ENCODE peak calls at places on chromosomes 4 and X, in nine cellular contexts. V, I, C, U, O, A, M, E and N are unnamed samples.

GRCh38 chr4:109701566-109702399 is 1.5 kb downstream of the CASP6 start:
- DNase-seq in C (no peak), I (no peak), M (no peak), V (no peak), E (no peak), A (no peak), U (no peak), O (no peak), N (no peak)

GRCh38 chr4:163193717-163194116 is 27.0 kb upstream of the NAF1 start:
- DNase-seq in M (no peak), U (no peak), E (no peak), A (no peak), I (no peak), V (no peak), O (no peak), C (no peak), N (no peak)

GRCh38 chr4:185950891-185951290 is 118.1 kb upstream of the TLR3 start:
- DNase-seq in E (no peak), C (peak; percentile 32), A (no peak), O (no peak), I (no peak), V (no peak), U (no peak), M (no peak), N (no peak)

GRCh38 chrX:50798782-50799181 is 15.2 kb downstream of the SHROOM4 start:
- DNase-seq in E (no peak), A (no peak), C (no peak), I (no peak), V (no peak), O (no peak), M (no peak), U (no peak), N (no peak)

GRCh38 chr4:48340276-48340904 is 939 bp upstream of the SLAIN2 start:
- DNase-seq in E (peak; percentile 71), U (peak; percentile 4), I (no peak), C (peak; percentile 44), M (no peak), O (no peak), A (no peak), V (peak; percentile 50), N (peak; percentile 29)

GRCh38 chr4:140756292-140757219 is at the start of gene TBC1D9:
- DNase-seq in E (peak; percentile 82), A (peak; percentile 81), I (no peak), U (peak; percentile 2), C (peak; percentile 75), M (peak; percentile 81), O (no peak), V (peak; percentile 87), N (peak; percentile 68)

GRCh38 chr4:22500128-22500611 is 15.7 kb downstream of the ADGRA3 start:
- DNase-seq in C (no peak), E (no peak), I (no peak), O (no peak), M (no peak), A (no peak), U (no peak), V (no peak), N (no peak)

GRCh38 chr4:10084651-10085320 is 31.8 kb downstream of the WDR1 start:
- DNase-seq in C (no peak), M (no peak), O (no peak), A (no peak), U (no peak), E (no peak), V (peak; percentile 36), I (no peak), N (no peak)

GRCh38 chr4:24774452-24774851 is 20.9 kb upstream of the SOD3 start:
- DNase-seq in C (no peak), O (no peak), I (no peak), A (peak; percentile 12), M (no peak), E (no peak), V (no peak), U (no peak), N (no peak)

GRCh38 chrX:78321809-78322208 is 5.6 kb downstream of the CYSLTR1 start:
- DNase-seq in M (no peak), E (no peak), U (no peak), V (peak; percentile 53), I (peak; percentile 39), C (no peak), O (peak; percentile 28), A (no peak), N (no peak)

GRCh38 chr4:122588453-122589238 is 32.2 kb downstream of the IL21 start:
- DNase-seq in V (no peak), U (no peak), C (no peak), A (no peak), I (no peak), E (peak; percentile 73), O (no peak), M (no peak), N (no peak)

GRCh38 chrX:19902110-19902509 is 14.7 kb upstream of the SH3KBP1 start:
- DNase-seq in A (no peak), U (no peak), O (no peak), E (no peak), C (peak; percentile 33), V (peak; percentile 43), I (no peak), M (no peak), N (no peak)

GRCh38 chr4:105453550-105454201 is 20.2 kb downstream of the PPA2 start:
- DNase-seq in O (no peak), V (no peak), E (no peak), I (no peak), A (no peak), U (no peak), C (no peak), M (no peak), N (no peak)

GRCh38 chrX:145816607-145817298 is 876 bp upstream of the SLITRK2 start:
- DNase-seq in E (no peak), A (no peak), I (no peak), C (no peak), O (no peak), M (no peak), U (no peak), V (no peak), N (no peak)

GRCh38 chr4:86050516-86050915 is 309.3 kb downstream of the MAPK10 start:
- DNase-seq in M (no peak), V (no peak), E (no peak), U (no peak), O (no peak), I (no peak), A (no peak), C (no peak), N (no peak)

GRCh38 chr4:88109123-88109864 is 49.1 kb downstream of the ABCG2 start:
- DNase-seq in M (no peak), O (no peak), E (no peak), A (no peak), V (no peak), C (no peak), I (no peak), U (no peak), N (no peak)

GRCh38 chr4:7381890-7382633 is 52.7 kb downstream of the PSAPL1 start:
- DNase-seq in E (no peak), I (no peak), M (no peak), U (no peak), O (no peak), V (no peak), A (no peak), C (no peak), N (no peak)